ENCODE peak calls at places on chromosomes 1 and 21, in ten cellular contexts. One of them, this sample, is unnamed.

GRCh38 chr1:153534933-153535663 is 693 bp downstream of the S100A6 start:
- DNase-seq in transverse colon: peak; percentile 72
- DNase-seq in endothelial cell of umbilical vein: peak; percentile 42
- DNase-seq in adrenal gland: peak; percentile 66
- DNase-seq in uterus: peak; percentile 81
- DNase-seq in A549: peak; percentile 65
- DNase-seq in upper lobe of left lung: no peak
- DNase-seq in body of pancreas: peak; percentile 42
- DNase-seq in suprapubic skin: no peak
- DNase-seq in prostate gland: peak; percentile 50
- DNase-seq in this sample: peak; percentile 72

GRCh38 chr1:162612606-162613400 is 19.5 kb upstream of the DDR2 start:
- DNase-seq in transverse colon: no peak
- DNase-seq in endothelial cell of umbilical vein: peak; percentile 33
- DNase-seq in adrenal gland: peak; percentile 79
- DNase-seq in uterus: peak; percentile 39
- DNase-seq in A549: no peak
- DNase-seq in upper lobe of left lung: no peak
- DNase-seq in body of pancreas: peak; percentile 46
- DNase-seq in suprapubic skin: no peak
- DNase-seq in prostate gland: no peak
- DNase-seq in this sample: no peak

GRCh38 chr1:162168935-162169545 is 99.5 kb downstream of the NOS1AP start:
- DNase-seq in transverse colon: no peak
- DNase-seq in endothelial cell of umbilical vein: no peak
- DNase-seq in adrenal gland: no peak
- DNase-seq in uterus: no peak
- DNase-seq in A549: no peak
- DNase-seq in upper lobe of left lung: no peak
- DNase-seq in body of pancreas: no peak
- DNase-seq in suprapubic skin: no peak
- DNase-seq in prostate gland: no peak
- DNase-seq in this sample: no peak

GRCh38 chr1:7940745-7941436 is at the start of gene TNFRSF9:
- DNase-seq in transverse colon: no peak
- DNase-seq in endothelial cell of umbilical vein: peak; percentile 58
- DNase-seq in adrenal gland: no peak
- DNase-seq in uterus: no peak
- DNase-seq in A549: peak; percentile 77
- DNase-seq in upper lobe of left lung: no peak
- DNase-seq in body of pancreas: no peak
- DNase-seq in suprapubic skin: no peak
- DNase-seq in prostate gland: no peak
- DNase-seq in this sample: peak; percentile 16

GRCh38 chr1:65250826-65251225 is 58.5 kb upstream of the DNAJC6 start:
- DNase-seq in transverse colon: no peak
- DNase-seq in endothelial cell of umbilical vein: no peak
- DNase-seq in adrenal gland: no peak
- DNase-seq in uterus: no peak
- DNase-seq in A549: no peak
- DNase-seq in upper lobe of left lung: no peak
- DNase-seq in body of pancreas: no peak
- DNase-seq in suprapubic skin: no peak
- DNase-seq in prostate gland: no peak
- DNase-seq in this sample: no peak

GRCh38 chr1:154157520-154158306 is 2.8 kb upstream of the NUP210L start:
- DNase-seq in transverse colon: no peak
- DNase-seq in endothelial cell of umbilical vein: no peak
- DNase-seq in adrenal gland: peak; percentile 43
- DNase-seq in uterus: peak; percentile 29
- DNase-seq in A549: no peak
- DNase-seq in upper lobe of left lung: no peak
- DNase-seq in body of pancreas: no peak
- DNase-seq in suprapubic skin: no peak
- DNase-seq in prostate gland: no peak
- DNase-seq in this sample: peak; percentile 93

GRCh38 chr21:23452384-23453083 is 2154.7 kb downstream of the MRPL39 start:
- DNase-seq in transverse colon: no peak
- DNase-seq in endothelial cell of umbilical vein: no peak
- DNase-seq in adrenal gland: peak; percentile 18
- DNase-seq in uterus: no peak
- DNase-seq in A549: no peak
- DNase-seq in upper lobe of left lung: no peak
- DNase-seq in body of pancreas: peak; percentile 30
- DNase-seq in suprapubic skin: no peak
- DNase-seq in prostate gland: no peak
- DNase-seq in this sample: peak; percentile 1

GRCh38 chr1:228072658-228073043 is 9.9 kb upstream of the ARF1 start:
- DNase-seq in transverse colon: no peak
- DNase-seq in endothelial cell of umbilical vein: no peak
- DNase-seq in adrenal gland: peak; percentile 10
- DNase-seq in uterus: no peak
- DNase-seq in A549: no peak
- DNase-seq in upper lobe of left lung: no peak
- DNase-seq in body of pancreas: no peak
- DNase-seq in suprapubic skin: peak; percentile 62
- DNase-seq in prostate gland: no peak
- DNase-seq in this sample: no peak

GRCh38 chr1:207407655-207408256 is 46.4 kb upstream of the CR2 start:
- DNase-seq in transverse colon: no peak
- DNase-seq in endothelial cell of umbilical vein: no peak
- DNase-seq in adrenal gland: no peak
- DNase-seq in uterus: no peak
- DNase-seq in A549: no peak
- DNase-seq in upper lobe of left lung: no peak
- DNase-seq in body of pancreas: no peak
- DNase-seq in suprapubic skin: no peak
- DNase-seq in prostate gland: no peak
- DNase-seq in this sample: peak; percentile 53

GRCh38 chr1:22919341-22920025 is 53.2 kb downstream of the LACTBL1 start:
- DNase-seq in transverse colon: no peak
- DNase-seq in endothelial cell of umbilical vein: no peak
- DNase-seq in adrenal gland: no peak
- DNase-seq in uterus: no peak
- DNase-seq in A549: no peak
- DNase-seq in upper lobe of left lung: no peak
- DNase-seq in body of pancreas: no peak
- DNase-seq in suprapubic skin: no peak
- DNase-seq in prostate gland: no peak
- DNase-seq in this sample: no peak

DNA sequence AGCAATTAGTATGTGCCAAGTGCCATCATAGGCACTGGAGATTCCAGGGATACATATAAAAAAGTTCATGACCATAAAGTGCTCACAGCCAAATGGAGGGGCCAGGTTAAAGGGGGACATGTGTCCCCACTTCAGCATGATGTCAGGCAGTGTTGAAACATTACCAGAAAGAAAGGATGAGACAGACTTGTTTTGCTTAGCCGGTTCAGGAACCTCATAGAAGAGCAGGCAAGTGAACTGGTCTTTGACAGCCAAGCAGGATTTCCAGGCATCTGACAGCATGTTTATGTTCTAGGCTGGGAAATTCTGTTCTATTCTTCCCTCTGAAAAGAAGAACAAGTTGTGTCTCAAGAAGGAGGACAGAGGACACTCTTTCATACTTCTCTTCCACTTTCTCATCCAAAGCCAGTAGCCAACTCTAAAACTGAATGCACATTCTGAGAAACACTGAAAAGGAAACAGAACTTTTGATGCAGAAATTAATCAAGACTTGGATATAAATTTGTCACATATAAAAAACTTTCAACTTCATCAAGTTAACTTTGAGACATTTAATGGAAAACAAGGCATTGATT is 39.7 kb downstream of the GLUL start:
- DNase-seq in transverse colon: no peak
- DNase-seq in endothelial cell of umbilical vein: no peak
- DNase-seq in adrenal gland: no peak
- DNase-seq in uterus: no peak
- DNase-seq in A549: no peak
- DNase-seq in upper lobe of left lung: no peak
- DNase-seq in body of pancreas: no peak
- DNase-seq in suprapubic skin: peak; percentile 6
- DNase-seq in prostate gland: no peak
- DNase-seq in this sample: no peak
- TF ChIP-seq POLR2A in transverse colon: no peak
- TF ChIP-seq POLR2A in endothelial cell of umbilical vein: no peak
- TF ChIP-seq POLR2A in adrenal gland: no peak
- TF ChIP-seq POLR2A in uterus: no peak
- TF ChIP-seq POLR2A in A549: no peak
- TF ChIP-seq POLR2A in upper lobe of left lung: no peak
- TF ChIP-seq POLR2A in body of pancreas: no peak
- TF ChIP-seq POLR2A in suprapubic skin: no peak
- TF ChIP-seq POLR2A in prostate gland: no peak
- TF ChIP-seq POLR2A in this sample: no peak

GRCh38 chr21:15199414-15199813 is 134.6 kb upstream of the NRIP1 start:
- DNase-seq in transverse colon: no peak
- DNase-seq in endothelial cell of umbilical vein: no peak
- DNase-seq in adrenal gland: no peak
- DNase-seq in uterus: no peak
- DNase-seq in A549: no peak
- DNase-seq in upper lobe of left lung: no peak
- DNase-seq in body of pancreas: no peak
- DNase-seq in suprapubic skin: no peak
- DNase-seq in prostate gland: no peak
- DNase-seq in this sample: no peak
- TF ChIP-seq POLR2A in transverse colon: no peak
- TF ChIP-seq POLR2A in endothelial cell of umbilical vein: no peak
- TF ChIP-seq POLR2A in adrenal gland: no peak
- TF ChIP-seq POLR2A in uterus: no peak
- TF ChIP-seq POLR2A in A549: no peak
- TF ChIP-seq POLR2A in upper lobe of left lung: no peak
- TF ChIP-seq POLR2A in body of pancreas: no peak
- TF ChIP-seq POLR2A in suprapubic skin: no peak
- TF ChIP-seq POLR2A in prostate gland: no peak
- TF ChIP-seq POLR2A in this sample: no peak

DNA sequence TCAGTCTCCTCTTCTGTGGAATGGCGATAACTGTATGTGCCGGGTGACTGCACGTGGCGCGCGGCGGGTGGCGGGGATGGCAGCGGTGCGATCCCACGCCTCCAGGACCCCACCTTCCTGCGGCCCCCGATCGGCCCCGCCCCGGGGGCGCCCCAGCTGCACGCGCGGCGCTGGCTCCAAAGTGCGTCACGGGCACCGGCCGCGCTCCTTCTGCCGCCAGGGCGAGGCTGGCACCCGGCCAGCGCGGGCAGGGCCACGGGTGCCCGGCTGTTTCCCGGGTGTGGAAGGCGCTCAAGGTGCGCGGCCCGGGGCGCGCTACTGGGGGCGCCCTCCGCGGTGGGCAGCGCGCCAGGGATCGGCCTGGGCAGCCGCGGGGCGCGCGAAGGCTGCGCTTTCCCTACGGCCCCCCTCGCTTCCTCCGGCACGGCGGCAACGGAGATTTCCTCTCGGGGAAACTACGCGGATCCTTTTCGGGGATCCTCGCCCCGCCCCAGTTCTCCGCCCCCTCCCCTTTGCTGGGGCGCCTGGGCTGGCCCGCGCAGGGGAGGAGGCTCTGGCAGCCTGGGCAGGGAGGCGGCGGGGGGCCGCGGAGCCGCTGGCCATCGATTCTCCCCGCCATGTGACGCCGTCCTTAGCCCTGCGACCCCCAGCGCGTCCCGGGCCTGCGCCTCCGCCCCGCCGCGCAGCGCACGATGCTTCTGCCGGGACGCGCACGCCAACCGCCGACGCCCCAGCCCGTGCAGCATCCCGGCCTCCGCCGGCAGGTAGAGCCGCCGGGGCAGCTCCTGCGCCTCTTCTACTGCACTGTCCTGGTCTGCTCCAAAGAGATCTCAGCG is at the start of gene EVA1C:
- DNase-seq in transverse colon: peak; percentile 82
- DNase-seq in endothelial cell of umbilical vein: peak; percentile 69
- DNase-seq in adrenal gland: peak; percentile 40
- DNase-seq in uterus: peak; percentile 82
- DNase-seq in A549: peak; percentile 51
- DNase-seq in upper lobe of left lung: peak; percentile 96
- DNase-seq in body of pancreas: peak; percentile 74
- DNase-seq in suprapubic skin: peak; percentile 85
- DNase-seq in prostate gland: peak; percentile 64
- DNase-seq in this sample: peak; percentile 75
- TF ChIP-seq POLR2A in transverse colon: no peak
- TF ChIP-seq POLR2A in endothelial cell of umbilical vein: no peak
- TF ChIP-seq POLR2A in adrenal gland: no peak
- TF ChIP-seq POLR2A in uterus: peak; percentile 56
- TF ChIP-seq POLR2A in A549: peak; percentile 37
- TF ChIP-seq POLR2A in upper lobe of left lung: peak; percentile 28
- TF ChIP-seq POLR2A in body of pancreas: no peak
- TF ChIP-seq POLR2A in suprapubic skin: no peak
- TF ChIP-seq POLR2A in prostate gland: peak; percentile 51
- TF ChIP-seq POLR2A in this sample: no peak

DNA sequence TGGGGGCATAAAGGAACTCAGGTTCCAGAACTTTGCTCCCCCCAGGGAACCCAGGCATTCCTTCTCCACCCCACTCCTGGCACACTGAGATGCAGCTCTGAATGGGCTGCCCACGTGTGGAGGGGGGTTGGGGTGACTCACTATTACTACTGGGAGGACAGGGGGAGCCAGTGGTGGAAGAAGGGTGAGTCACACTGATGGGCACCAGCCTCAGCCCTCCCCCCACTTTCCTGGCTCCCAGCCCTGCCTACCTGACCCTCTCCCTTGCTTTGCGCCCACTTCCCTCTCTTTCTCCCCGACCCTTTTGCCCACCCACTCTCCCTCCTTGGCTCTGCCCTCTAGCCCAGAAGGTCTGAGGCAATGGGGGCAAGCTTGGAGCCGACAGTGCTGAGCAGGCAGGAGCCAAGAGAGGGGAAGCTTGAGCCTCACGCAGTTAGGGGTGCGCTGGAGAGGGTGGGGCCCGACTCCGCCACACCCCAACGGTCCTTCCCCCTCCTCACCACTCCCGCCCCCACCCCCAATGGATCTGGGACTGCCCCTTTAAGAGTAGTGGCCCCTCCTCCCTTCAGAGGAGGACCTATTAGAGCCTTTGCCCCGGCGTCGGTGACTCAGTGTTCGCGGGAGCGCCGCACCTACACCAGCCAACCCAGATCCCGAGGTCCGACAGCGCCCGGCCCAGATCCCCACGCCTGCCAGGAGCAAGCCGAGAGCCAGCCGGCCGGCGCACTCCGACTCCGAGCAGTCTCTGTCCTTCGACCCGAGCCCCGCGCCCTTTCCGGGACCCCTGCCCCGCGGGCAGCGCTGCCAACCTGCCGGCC is at the start of gene LMNA:
- DNase-seq in transverse colon: peak; percentile 94
- DNase-seq in endothelial cell of umbilical vein: peak; percentile 92
- DNase-seq in adrenal gland: peak; percentile 98
- DNase-seq in uterus: peak; percentile 98
- DNase-seq in A549: peak; percentile 98
- DNase-seq in upper lobe of left lung: peak; percentile 96
- DNase-seq in body of pancreas: peak; percentile 97
- DNase-seq in suprapubic skin: peak; percentile 98
- DNase-seq in prostate gland: peak; percentile 93
- DNase-seq in this sample: peak; percentile 91
- TF ChIP-seq POLR2A in transverse colon: peak; percentile 99
- TF ChIP-seq POLR2A in endothelial cell of umbilical vein: peak; percentile 98
- TF ChIP-seq POLR2A in adrenal gland: peak; percentile 96
- TF ChIP-seq POLR2A in uterus: peak; percentile 95
- TF ChIP-seq POLR2A in A549: peak; percentile 97
- TF ChIP-seq POLR2A in upper lobe of left lung: peak; percentile 86
- TF ChIP-seq POLR2A in body of pancreas: peak; percentile 97
- TF ChIP-seq POLR2A in suprapubic skin: peak; percentile 96
- TF ChIP-seq POLR2A in prostate gland: peak; percentile 98
- TF ChIP-seq POLR2A in this sample: peak; percentile 94

This sample was measured in erythroblast.